ENCODE peak calls at places on chromosomes 1 and 21, in six cellular contexts. V is psoas muscle; A is left cardiac atrium; Y is effector memory CD8-positive, alpha-beta T cell; O is aorta; C is right cardiac atrium. L is an unnamed sample.

GRCh38 chr1:36971832-36972231 is 62.5 kb downstream of the GRIK3 start:
- ATAC-seq in V (no peak), A (no peak), Y (no peak), O (no peak), C (no peak), L (no peak)

GRCh38 chr21:44262338-44263048 is 796 bp upstream of the DNMT3L start:
- ATAC-seq in V (no peak), A (no peak), Y (no peak), O (no peak), C (no peak), L (no peak)

GRCh38 chr1:234163267-234163919 is 209.9 kb upstream of the COA6 start:
- ATAC-seq in V (no peak), A (no peak), Y (no peak), O (no peak), C (no peak), L (no peak)

GRCh38 chr1:31183927-31184554 is 55.6 kb downstream of the NKAIN1 start:
- ATAC-seq in V (no peak), A (no peak), Y (no peak), O (no peak), C (no peak), L (peak; percentile 58)

GRCh38 chr1:89763649-89763986 is 57.2 kb upstream of the LRRC8D start:
- ATAC-seq in V (no peak), A (no peak), Y (no peak), O (no peak), C (no peak), L (no peak)

GRCh38 chr1:7266561-7266960 is 481.3 kb downstream of the CAMTA1 start:
- ATAC-seq in V (no peak), A (no peak), Y (no peak), O (no peak), C (no peak), L (peak; percentile 16)

GRCh38 chr1:170808229-170808870 is 127.0 kb upstream of the MROH9 start:
- ATAC-seq in V (no peak), A (no peak), Y (no peak), O (no peak), C (no peak), L (no peak)

GRCh38 chr1:117290855-117291254 is 76.4 kb upstream of the MAN1A2 start:
- ATAC-seq in V (no peak), A (no peak), Y (no peak), O (no peak), C (no peak), L (no peak)

GRCh38 chr1:169491845-169492281 is 6.1 kb upstream of the SLC19A2 start:
- ATAC-seq in V (no peak), A (peak; percentile 12), Y (no peak), O (no peak), C (no peak), L (no peak)

GRCh38 chr1:27489973-27490741 is at the start of gene WASF2:
- ATAC-seq in V (peak; percentile 94), A (peak; percentile 96), Y (peak; percentile 93), O (peak; percentile 97), C (peak; percentile 97), L (peak; percentile 94)

GRCh38 chr1:53582211-53583020 is 123.2 kb downstream of the DMRTB1 start:
- ATAC-seq in V (no peak), A (peak; percentile 45), Y (peak; percentile 83), O (no peak), C (peak; percentile 53), L (no peak)

GRCh38 chr1:65175171-65176070 is 27.4 kb downstream of the AK4 start:
- ATAC-seq in V (peak; percentile 17), A (peak; percentile 80), Y (no peak), O (peak; percentile 19), C (peak; percentile 87), L (peak; percentile 49)

GRCh38 chr1:44511769-44512168 is 106.7 kb downstream of the RNF220 start:
- ATAC-seq in V (no peak), A (no peak), Y (no peak), O (no peak), C (no peak), L (no peak)

GRCh38 chr1:9434247-9434646 is 105.0 kb upstream of the SLC25A33 start:
- ATAC-seq in V (no peak), A (peak; percentile 1), Y (no peak), O (no peak), C (no peak), L (no peak)

GRCh38 chr1:192439373-192440025 is 122.7 kb downstream of the RGS21 start:
- ATAC-seq in V (no peak), A (no peak), Y (no peak), O (no peak), C (no peak), L (peak; percentile 71)

GRCh38 chr1:220785166-220786056 is 1.3 kb upstream of the MTARC1 start:
- ATAC-seq in V (no peak), A (no peak), Y (no peak), O (no peak), C (no peak), L (no peak)

GRCh38 chr1:93672069-93672468 is 9.6 kb downstream of the BCAR3 start:
- ATAC-seq in V (no peak), A (peak; percentile 66), Y (no peak), O (peak; percentile 33), C (peak; percentile 77), L (peak; percentile 29)

GRCh38 chr1:7886346-7886745 is 33.5 kb upstream of the UTS2 start:
- ATAC-seq in V (no peak), A (no peak), Y (no peak), O (no peak), C (no peak), L (no peak)